ENCODE peak calls at places on chromosomes 1 and 21, in seven cellular contexts. Z is A549; A is Peyer's patch; R is endodermal cell; L is tibial nerve; Q is lower lobe of right lung; J is CD8-positive, alpha-beta T cell. K is an unnamed sample.

GRCh38 chr1:150578278-150579109 is 916 bp downstream of the MCL1 start:
- DNase-seq in Z (peak), A (peak), R (peak), L (peak), Q (no peak), J (peak), K (peak)

GRCh38 chr1:111441573-111442192 is 7.4 kb downstream of the WDR77 start:
- DNase-seq in Z (peak), A (peak), R (peak), L (no peak), Q (no peak), J (peak), K (peak)

GRCh38 chr1:160865316-160865715 is 2.6 kb upstream of the CD244 start:
- DNase-seq in Z (no peak), A (no peak), R (no peak), L (no peak), Q (no peak), J (no peak), K (no peak)

GRCh38 chr1:230891413-230891812 is 23.1 kb upstream of the C1orf198 start:
- DNase-seq in Z (no peak), A (no peak), R (no peak), L (no peak), Q (no peak), J (no peak), K (no peak)

GRCh38 chr1:109151146-109151545 is 37.2 kb downstream of the ELAPOR1 start:
- DNase-seq in Z (peak), A (peak), R (peak), L (no peak), Q (no peak), J (no peak), K (peak)

GRCh38 chr1:154353460-154353904 is 28.2 kb downstream of the ATP8B2 start:
- DNase-seq in Z (peak), A (peak), R (peak), L (peak), Q (no peak), J (no peak), K (peak)

GRCh38 chr1:41162441-41162840 is 79.7 kb downstream of the SCMH1 start:
- DNase-seq in Z (no peak), A (no peak), R (no peak), L (no peak), Q (no peak), J (no peak), K (no peak)

GRCh38 chr1:114485286-114485685 is 25.7 kb downstream of the TRIM33 start:
- DNase-seq in Z (no peak), A (no peak), R (no peak), L (no peak), Q (no peak), J (no peak), K (peak)

GRCh38 chr1:198523183-198523942 is 17.1 kb downstream of the ATP6V1G3 start:
- DNase-seq in Z (no peak), A (no peak), R (no peak), L (no peak), Q (no peak), J (no peak), K (no peak)

GRCh38 chr1:164659621-164660414 is 100.8 kb downstream of the PBX1 start:
- DNase-seq in Z (no peak), A (no peak), R (peak), L (no peak), Q (peak), J (no peak), K (no peak)

GRCh38 chr1:26833432-26834405 is 7.2 kb downstream of the ZDHHC18 start:
- DNase-seq in Z (no peak), A (peak), R (no peak), L (no peak), Q (peak), J (peak), K (no peak)

GRCh38 chr1:31934706-31935629 is 3.2 kb downstream of the PTP4A2 start:
- DNase-seq in Z (peak), A (peak), R (no peak), L (no peak), Q (no peak), J (no peak), K (peak)

GRCh38 chr1:91778964-91779363 is 107.0 kb downstream of the TGFBR3 start:
- DNase-seq in Z (no peak), A (no peak), R (no peak), L (no peak), Q (no peak), J (no peak), K (no peak)

GRCh38 chr1:112794654-112795239 is 79.6 kb upstream of the PPM1J start:
- DNase-seq in Z (no peak), A (no peak), R (no peak), L (no peak), Q (no peak), J (no peak), K (no peak)

GRCh38 chr1:85223334-85223733 is 22.5 kb upstream of the SYDE2 start:
- DNase-seq in Z (no peak), A (no peak), R (no peak), L (no peak), Q (no peak), J (no peak), K (no peak)

GRCh38 chr1:38860464-38860816 is 868 bp upstream of the RRAGC start:
- DNase-seq in Z (no peak), A (no peak), R (no peak), L (no peak), Q (no peak), J (no peak), K (peak)

GRCh38 chr1:240194120-240194519 is 102.4 kb downstream of the FMN2 start:
- DNase-seq in Z (no peak), A (no peak), R (no peak), L (no peak), Q (no peak), J (no peak), K (peak)

GRCh38 chr1:1179983-1180861 is 6.5 kb downstream of the TTLL10 start:
- DNase-seq in Z (no peak), A (peak), R (peak), L (no peak), Q (peak), J (no peak), K (no peak)

GRCh38 chr1:204705888-204706837 is 20.6 kb upstream of the LRRN2 start:
- DNase-seq in Z (no peak), A (no peak), R (no peak), L (no peak), Q (no peak), J (no peak), K (no peak)

GRCh38 chr1:107990606-107991005 is 25.6 kb upstream of the VAV3 start:
- DNase-seq in Z (no peak), A (peak), R (no peak), L (no peak), Q (no peak), J (no peak), K (peak)

GRCh38 chr1:86821956-86822355 is 92.0 kb downstream of the SELENOF start:
- DNase-seq in Z (no peak), A (no peak), R (no peak), L (no peak), Q (no peak), J (no peak), K (no peak)

GRCh38 chr1:180842890-180843289 is 69.8 kb upstream of the KIAA1614 start:
- DNase-seq in Z (no peak), A (no peak), R (no peak), L (no peak), Q (no peak), J (no peak), K (peak)

GRCh38 chr21:46532080-46532479 is 72.8 kb downstream of the S100B start:
- DNase-seq in Z (no peak), A (no peak), R (no peak), L (no peak), Q (no peak), J (peak), K (no peak)

GRCh38 chr1:6208723-6209660 is 3.1 kb downstream of the RNF207 start:
- DNase-seq in Z (no peak), A (peak), R (peak), L (no peak), Q (peak), J (no peak), K (peak)

GRCh38 chr21:26912466-26912865 is 54.4 kb downstream of the ADAMTS5 start:
- DNase-seq in Z (no peak), A (no peak), R (no peak), L (no peak), Q (no peak), J (no peak), K (no peak)

GRCh38 chr1:84693009-84693408 is 2.7 kb upstream of the SSX2IP start:
- DNase-seq in Z (no peak), A (no peak), R (no peak), L (no peak), Q (no peak), J (no peak), K (no peak)

GRCh38 chr1:41783189-41783639 is 135.5 kb downstream of the HIVEP3 start:
- DNase-seq in Z (peak), A (no peak), R (no peak), L (no peak), Q (no peak), J (no peak), K (peak)

GRCh38 chr1:212827377-212827776 is 20.1 kb downstream of the SPATA45 start:
- DNase-seq in Z (no peak), A (no peak), R (no peak), L (no peak), Q (no peak), J (no peak), K (no peak)

GRCh38 chr1:58900401-58900800 is 116.6 kb upstream of the JUN start:
- DNase-seq in Z (no peak), A (no peak), R (no peak), L (no peak), Q (no peak), J (no peak), K (no peak)

GRCh38 chr1:206723500-206724472 is 39.1 kb downstream of the MAPKAPK2 start:
- DNase-seq in Z (peak), A (peak), R (peak), L (no peak), Q (peak), J (no peak), K (peak)

GRCh38 chr21:34123609-34124008 is 50.2 kb downstream of the MRPS6 start:
- DNase-seq in Z (no peak), A (no peak), R (no peak), L (no peak), Q (no peak), J (no peak), K (no peak)

GRCh38 chr21:45873866-45874265 is 107.7 kb upstream of the COL6A1 start:
- DNase-seq in Z (no peak), A (peak), R (no peak), L (no peak), Q (peak), J (no peak), K (no peak)

GRCh38 chr21:16713331-16714114 is 799.3 kb upstream of the CXADR start:
- DNase-seq in Z (no peak), A (no peak), R (no peak), L (no peak), Q (no peak), J (no peak), K (peak)

GRCh38 chr1:172117800-172118199 is 276.5 kb downstream of the DNM3 start:
- DNase-seq in Z (no peak), A (peak), R (no peak), L (no peak), Q (no peak), J (peak), K (no peak)

GRCh38 chr21:33051925-33052324 is 18.0 kb upstream of the OLIG1 start:
- DNase-seq in Z (no peak), A (no peak), R (no peak), L (no peak), Q (no peak), J (no peak), K (no peak)

GRCh38 chr21:42063578-42064521 is 7.3 kb upstream of the UMODL1 start:
- DNase-seq in Z (no peak), A (peak), R (no peak), L (no peak), Q (peak), J (peak), K (peak)

GRCh38 chr1:118184737-118185082 is 318 bp downstream of the SPAG17 start:
- DNase-seq in Z (peak), A (no peak), R (no peak), L (no peak), Q (no peak), J (no peak), K (no peak)

GRCh38 chr1:118186026-118186425 is 998 bp upstream of the SPAG17 start:
- DNase-seq in Z (no peak), A (no peak), R (no peak), L (no peak), Q (no peak), J (no peak), K (no peak)

DNA sequence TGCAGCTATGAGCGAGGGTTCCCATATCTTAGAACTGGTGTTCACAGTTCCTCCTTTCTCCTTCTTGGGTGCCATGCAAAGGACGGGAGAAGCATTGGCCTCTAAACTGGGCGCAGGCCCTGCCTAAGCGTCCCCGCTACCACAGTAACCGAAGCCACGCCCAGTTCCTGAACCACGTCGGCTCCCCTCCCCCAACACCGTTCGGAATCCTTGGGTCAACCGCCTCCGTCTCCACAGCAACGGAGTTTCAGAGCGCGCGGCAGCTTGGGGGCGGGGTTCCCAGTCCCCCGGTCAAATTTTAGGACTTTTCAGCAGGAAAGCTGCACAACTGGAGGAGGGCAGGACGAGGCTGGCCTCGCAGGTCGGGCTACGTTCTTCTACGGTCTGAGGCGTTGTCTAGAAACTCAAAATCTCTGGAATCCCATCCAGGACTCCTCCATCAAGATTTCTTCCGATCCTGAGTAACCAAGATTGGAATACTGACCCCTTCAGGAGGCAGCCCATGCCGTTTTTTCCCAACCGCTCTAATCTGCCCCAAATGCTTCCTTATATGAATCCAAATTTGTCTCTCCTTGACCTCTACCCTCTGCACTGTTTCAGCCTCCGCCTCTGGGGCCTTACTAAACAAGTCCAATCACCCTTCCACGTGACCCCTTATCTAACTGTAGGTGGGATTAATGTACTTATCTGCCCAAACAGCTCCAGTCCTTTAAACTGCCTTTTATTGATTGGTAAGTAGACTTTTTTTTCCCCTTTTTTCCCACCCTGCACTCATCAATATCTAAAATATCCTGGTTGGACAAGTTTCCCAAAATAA is at the start of gene SPAG17:
- DNase-seq in Z (peak), A (peak), R (peak), L (peak), Q (peak), J (no peak), K (peak)
- TF ChIP-seq CTCF in Z (peak), A (no peak), R (peak), L (no peak), Q (no peak), J (no peak), K (peak)

GRCh38 chr1:100188617-100189016 is 10.6 kb upstream of the LRRC39 start:
- DNase-seq in Z (no peak), A (no peak), R (no peak), L (no peak), Q (no peak), J (no peak), K (peak)
- H3K4me3 ChIP-seq in Z (no peak), A (no peak), R (no peak), L (no peak), Q (no peak), J (no peak), K (no peak)

GRCh38 chr21:18524097-18524496 is 120.5 kb upstream of the TMPRSS15 start:
- DNase-seq in Z (no peak), A (no peak), R (no peak), L (no peak), Q (no peak), J (no peak), K (no peak)

GRCh38 chr21:18522181-18522771 is 118.7 kb upstream of the TMPRSS15 start:
- DNase-seq in Z (no peak), A (no peak), R (no peak), L (no peak), Q (no peak), J (no peak), K (no peak)

GRCh38 chr21:18517905-18518566 is 114.5 kb upstream of the TMPRSS15 start:
- DNase-seq in Z (no peak), A (no peak), R (no peak), L (no peak), Q (no peak), J (no peak), K (no peak)

GRCh38 chr21:18521204-18521603 is 117.6 kb upstream of the TMPRSS15 start:
- DNase-seq in Z (no peak), A (no peak), R (no peak), L (no peak), Q (no peak), J (no peak), K (no peak)
- TF ChIP-seq CTCF in Z (no peak), A (no peak), R (no peak), L (no peak), Q (no peak), J (no peak), K (no peak)

GRCh38 chr1:117608213-117608612 is 2.4 kb downstream of the TENT5C start:
- DNase-seq in Z (no peak), A (no peak), R (no peak), L (no peak), Q (no peak), J (peak), K (no peak)

GRCh38 chr1:117610036-117610435 is 4.2 kb downstream of the TENT5C start:
- DNase-seq in Z (no peak), A (no peak), R (peak), L (no peak), Q (no peak), J (peak), K (no peak)

GRCh38 chr1:117609471-117609911 is 3.6 kb downstream of the TENT5C start:
- DNase-seq in Z (no peak), A (no peak), R (peak), L (no peak), Q (no peak), J (no peak), K (peak)

GRCh38 chr1:117607471-117607870 is 1.6 kb downstream of the TENT5C start:
- DNase-seq in Z (no peak), A (peak), R (peak), L (no peak), Q (no peak), J (peak), K (no peak)

GRCh38 chr1:117608758-117609157 is 2.9 kb downstream of the TENT5C start:
- DNase-seq in Z (no peak), A (no peak), R (no peak), L (no peak), Q (no peak), J (no peak), K (no peak)
- H3K4me3 ChIP-seq in Z (no peak), A (no peak), R (no peak), L (no peak), Q (peak), J (no peak), K (no peak)

GRCh38 chr1:64304744-64305143 is 101.3 kb downstream of the UBE2U start:
- DNase-seq in Z (no peak), A (no peak), R (no peak), L (no peak), Q (no peak), J (no peak), K (no peak)

GRCh38 chr1:64308856-64309255 is 105.4 kb downstream of the UBE2U start:
- DNase-seq in Z (no peak), A (no peak), R (no peak), L (no peak), Q (no peak), J (no peak), K (peak)

GRCh38 chr1:64312431-64312830 is 109.0 kb downstream of the UBE2U start:
- DNase-seq in Z (no peak), A (no peak), R (no peak), L (no peak), Q (no peak), J (no peak), K (no peak)

GRCh38 chr1:64315402-64315801 is 112.0 kb downstream of the UBE2U start:
- DNase-seq in Z (no peak), A (no peak), R (no peak), L (no peak), Q (no peak), J (no peak), K (no peak)

GRCh38 chr1:64309468-64309867 is 106.0 kb downstream of the UBE2U start:
- DNase-seq in Z (no peak), A (no peak), R (no peak), L (no peak), Q (no peak), J (no peak), K (no peak)
- TF ChIP-seq CTCF in Z (no peak), A (no peak), R (no peak), L (no peak), Q (no peak), J (no peak), K (no peak)

DNA sequence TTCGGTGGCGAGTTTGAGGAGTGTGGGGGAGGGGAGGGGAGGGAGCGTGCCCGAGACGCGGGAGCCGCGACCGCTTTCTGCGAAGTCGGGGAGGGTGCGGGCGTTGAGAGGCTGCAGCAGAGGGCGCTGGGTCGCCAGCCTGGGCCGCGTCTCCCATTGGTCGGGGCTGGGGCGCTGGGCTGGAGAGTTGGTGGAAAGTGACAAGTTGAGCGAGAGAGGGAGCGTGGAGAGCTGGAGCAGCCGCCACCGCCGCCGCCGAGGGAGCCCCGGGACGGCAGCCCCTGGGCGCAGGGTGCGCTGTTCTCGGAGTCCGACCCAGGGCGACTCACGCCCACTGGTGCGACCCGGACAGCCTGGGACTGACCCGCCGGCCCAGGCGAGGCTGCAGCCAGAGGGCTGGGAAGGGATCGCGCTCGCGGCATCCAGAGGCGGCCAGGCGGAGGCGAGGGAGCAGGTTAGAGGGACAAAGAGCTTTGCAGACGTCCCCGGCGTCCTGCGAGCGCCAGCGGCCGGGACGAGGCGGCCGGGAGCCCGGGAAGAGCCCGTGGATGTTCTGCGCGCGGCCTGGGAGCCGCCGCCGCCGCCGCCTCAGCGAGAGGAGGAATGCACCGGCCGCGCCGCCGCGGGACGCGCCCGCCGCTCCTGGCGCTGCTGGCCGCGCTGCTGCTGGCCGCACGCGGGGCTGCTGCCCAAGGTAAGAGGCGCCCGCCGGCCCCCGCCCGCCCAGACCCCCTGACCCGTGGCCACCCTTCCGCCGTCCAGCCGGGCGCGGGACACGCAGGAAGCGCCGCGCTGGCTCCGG is at the start of gene ROR1:
- DNase-seq in Z (peak), A (peak), R (peak), L (peak), Q (peak), J (no peak), K (peak)
- H3K4me3 ChIP-seq in Z (peak), A (peak), R (peak), L (peak), Q (peak), J (no peak), K (peak)

K was measured in fibroblast of mammary gland.